ENCODE peak calls at places on chromosomes 13 and 19, in eight cellular contexts. D is mucosa of descending colon; Q is BE2C; O is tibial nerve; B is CD8-positive, alpha-beta memory T cell; T is CD8-positive, alpha-beta T cell; R is sigmoid colon; H is tibial artery. J is an unnamed sample.
A peak's percentile ranks its signal among the peaks of the same experiment; 100 is the strongest.

GRCh38 chr19:1440418-1440801 is 2.2 kb downstream of the RPS15 start:
- DNase-seq in D (peak; percentile 43), Q (no peak), O (no peak), B (no peak), T (no peak), R (no peak), H (no peak), J (no peak)

GRCh38 chr19:47881757-47882156 is 4.4 kb downstream of the SULT2A1 start:
- DNase-seq in D (no peak), Q (no peak), O (no peak), B (no peak), T (no peak), R (peak; percentile 4), H (no peak), J (no peak)

GRCh38 chr13:91162180-91162579 is 185.3 kb upstream of the MIR17HG start:
- DNase-seq in D (no peak), Q (no peak), O (no peak), B (no peak), T (no peak), R (no peak), H (no peak), J (no peak)

GRCh38 chr13:41032646-41033396 is 13.7 kb upstream of the ELF1 start:
- DNase-seq in D (no peak), Q (no peak), O (no peak), B (no peak), T (no peak), R (no peak), H (no peak), J (no peak)

GRCh38 chr13:74979703-74980102 is 502.3 kb downstream of the TBC1D4 start:
- DNase-seq in D (no peak), Q (no peak), O (no peak), B (no peak), T (no peak), R (no peak), H (no peak), J (no peak)

GRCh38 chr13:110944121-110944967 is 29.5 kb upstream of the ANKRD10 start:
- DNase-seq in D (no peak), Q (peak; percentile 32), O (no peak), B (no peak), T (no peak), R (no peak), H (no peak), J (peak; percentile 4)

GRCh38 chr19:2494447-2495129 is 18.7 kb downstream of the GADD45B start:
- DNase-seq in D (peak; percentile 86), Q (peak; percentile 57), O (peak; percentile 60), B (peak; percentile 51), T (peak; percentile 73), R (peak; percentile 94), H (peak; percentile 82), J (peak; percentile 31)

GRCh38 chr19:55699221-55699620 is 24.2 kb downstream of the EPN1 start:
- DNase-seq in D (no peak), Q (no peak), O (no peak), B (no peak), T (no peak), R (peak; percentile 48), H (no peak), J (no peak)

GRCh38 chr13:67557642-67558241 is 327.6 kb upstream of the PCDH9 start:
- DNase-seq in D (no peak), Q (no peak), O (no peak), B (no peak), T (no peak), R (no peak), H (no peak), J (no peak)

GRCh38 chr19:50401505-50402450 is 17.0 kb upstream of the SPIB start:
- DNase-seq in D (no peak), Q (no peak), O (no peak), B (no peak), T (no peak), R (no peak), H (no peak), J (no peak)

GRCh38 chr13:94712812-94713555 is 639 bp upstream of the SOX21 start:
- DNase-seq in D (peak; percentile 34), Q (peak; percentile 50), O (no peak), B (no peak), T (no peak), R (peak; percentile 66), H (no peak), J (no peak)

GRCh38 chr13:97258801-97259200 is 36.7 kb downstream of the MBNL2 start:
- DNase-seq in D (no peak), Q (no peak), O (no peak), B (no peak), T (no peak), R (no peak), H (no peak), J (no peak)

GRCh38 chr13:97256343-97256783 is 34.2 kb downstream of the MBNL2 start:
- DNase-seq in D (no peak), Q (no peak), O (no peak), B (no peak), T (no peak), R (no peak), H (no peak), J (no peak)

GRCh38 chr13:97257800-97258799 is 36.0 kb downstream of the MBNL2 start:
- DNase-seq in D (no peak), Q (peak; percentile 45), O (no peak), B (no peak), T (no peak), R (peak; percentile 83), H (peak; percentile 69), J (peak; percentile 19)

GRCh38 chr13:97255515-97255999 is 33.4 kb downstream of the MBNL2 start:
- DNase-seq in D (no peak), Q (no peak), O (no peak), B (no peak), T (no peak), R (no peak), H (no peak), J (no peak)

DNA sequence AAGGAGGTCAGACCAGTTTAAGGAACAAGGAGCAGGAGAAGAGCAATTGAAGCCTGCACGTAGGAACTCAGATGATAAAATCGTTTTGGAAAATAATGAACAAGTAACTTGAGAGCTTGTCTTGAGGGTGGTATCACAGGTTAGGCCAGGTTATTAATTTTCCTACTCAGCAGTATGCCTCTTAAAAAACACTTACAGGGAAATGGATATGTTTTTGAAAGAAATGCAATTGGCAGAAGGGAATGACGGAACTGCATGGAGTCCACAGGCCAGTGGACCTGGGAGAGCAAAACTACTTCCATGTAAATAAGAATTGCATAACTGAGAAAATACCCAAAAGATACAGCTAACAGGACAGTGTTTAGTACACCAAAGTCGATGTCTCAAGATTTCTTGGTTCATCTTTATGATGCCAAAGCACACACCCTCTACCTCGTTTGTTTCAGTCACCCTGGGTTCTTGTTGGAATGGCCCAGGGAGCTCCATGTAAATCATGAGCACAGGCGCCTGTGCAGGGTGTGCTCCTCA is 35.2 kb downstream of the MBNL2 start:
- DNase-seq in D (no peak), Q (no peak), O (no peak), B (no peak), T (no peak), R (no peak), H (no peak), J (no peak)
- H3K4me1 ChIP-seq in D (peaks cover 12% of the 10 kb centered on the region), Q (peaks cover 49% of the 10 kb centered on the region), O (peaks cover 54% of the 10 kb centered on the region), B (peaks cover 27% of the 10 kb centered on the region), T (peaks cover 10% of the 10 kb centered on the region), R (no peaks in the 10 kb centered on the region), H (peaks cover 98% of the 10 kb centered on the region), J (peaks cover 75% of the 10 kb centered on the region)

GRCh38 chr13:58977085-58977484 is 1186.6 kb downstream of the DIAPH3 start:
- DNase-seq in D (no peak), Q (no peak), O (no peak), B (no peak), T (no peak), R (no peak), H (no peak), J (no peak)

GRCh38 chr13:58985845-58986244 is 1177.9 kb downstream of the DIAPH3 start:
- DNase-seq in D (no peak), Q (no peak), O (no peak), B (no peak), T (no peak), R (no peak), H (no peak), J (no peak)

DNA sequence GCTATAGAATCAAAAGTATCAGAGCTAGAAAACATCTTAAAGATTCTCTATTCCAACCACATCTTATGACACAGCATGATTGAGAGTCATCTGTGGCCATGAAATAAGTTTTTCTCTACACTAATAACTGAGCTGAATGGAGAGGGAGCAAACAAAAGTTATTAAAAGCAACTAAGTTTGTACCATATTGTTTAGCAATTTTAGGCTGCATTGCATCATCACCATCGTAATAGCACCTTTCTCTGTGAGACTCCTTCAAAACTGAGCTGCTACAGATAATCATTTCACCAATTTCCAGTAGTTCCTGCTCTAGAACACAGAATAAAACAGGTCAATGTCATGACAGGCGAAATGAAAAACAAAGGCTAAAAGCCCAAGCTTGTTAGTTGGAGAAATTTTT is 1183.9 kb downstream of the DIAPH3 start:
- DNase-seq in D (no peak), Q (no peak), O (no peak), B (no peak), T (no peak), R (no peak), H (no peak), J (no peak)
- H3K9me3 ChIP-seq in D (peaks cover 25% of the 10 kb centered on the region), Q (peaks cover under 1% of the 10 kb centered on the region), O (no peaks in the 10 kb centered on the region), B (no peaks in the 10 kb centered on the region), T (no peaks in the 10 kb centered on the region), R (peaks cover 5% of the 10 kb centered on the region), H (no peaks in the 10 kb centered on the region), J (no peaks in the 10 kb centered on the region)

DNA sequence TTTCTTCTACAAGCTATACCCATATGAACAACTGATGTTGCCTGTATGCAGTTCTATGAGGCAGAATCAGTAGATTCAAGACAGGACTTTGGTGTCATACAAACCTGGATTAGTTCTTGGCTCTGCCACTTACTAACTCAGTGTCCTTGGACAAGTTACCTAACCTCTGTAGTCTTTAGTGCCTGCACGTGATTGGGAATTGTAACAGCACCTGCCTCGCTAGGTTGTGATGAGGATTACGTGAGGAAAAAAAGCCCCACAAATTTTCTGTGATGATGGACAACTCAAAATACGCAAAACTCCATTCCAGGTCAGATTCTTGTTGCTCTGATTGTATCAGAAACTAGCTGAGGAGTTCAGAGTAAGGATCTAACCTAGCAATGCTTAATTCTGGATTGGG is 89.3 kb downstream of the LRCH1 start:
- DNase-seq in D (no peak), Q (no peak), O (no peak), B (no peak), T (no peak), R (no peak), H (no peak), J (no peak)
- H3K4me1 ChIP-seq in D (peaks cover 9% of the 10 kb centered on the region), Q (peaks cover 62% of the 10 kb centered on the region), O (peaks cover 18% of the 10 kb centered on the region), B (no peaks in the 10 kb centered on the region), T (no peaks in the 10 kb centered on the region), R (no peaks in the 10 kb centered on the region), H (peaks cover 79% of the 10 kb centered on the region), J (peaks cover 8% of the 10 kb centered on the region)

GRCh38 chr13:19182536-19182935 is 912 bp upstream of the TUBA3C start:
- DNase-seq in D (no peak), Q (no peak), O (no peak), B (no peak), T (no peak), R (no peak), H (no peak), J (no peak)

GRCh38 chr13:19179916-19180315 is 1.7 kb downstream of the TUBA3C start:
- DNase-seq in D (no peak), Q (no peak), O (no peak), B (no peak), T (no peak), R (no peak), H (no peak), J (no peak)

GRCh38 chr13:19181621-19182485 is at the start of gene TUBA3C:
- DNase-seq in D (no peak), Q (no peak), O (no peak), B (no peak), T (no peak), R (no peak), H (no peak), J (no peak)

GRCh38 chr13:19181021-19181620 is 503 bp downstream of the TUBA3C start:
- DNase-seq in D (no peak), Q (no peak), O (no peak), B (no peak), T (no peak), R (no peak), H (no peak), J (no peak)

GRCh38 chr13:19178901-19179593 is 2.6 kb downstream of the TUBA3C start:
- DNase-seq in D (no peak), Q (no peak), O (no peak), B (no peak), T (no peak), R (no peak), H (no peak), J (no peak)
- H3K9me3 ChIP-seq in D (peaks cover 81% of the 10 kb centered on the region), Q (no peaks in the 10 kb centered on the region), O (no peaks in the 10 kb centered on the region), B (no peaks in the 10 kb centered on the region), T (no peaks in the 10 kb centered on the region), R (no peaks in the 10 kb centered on the region), H (peaks cover 10% of the 10 kb centered on the region), J (no peaks in the 10 kb centered on the region)

J was measured in CD4-positive, alpha-beta memory T cell.